ENCODE peak calls at places on chromosomes 5 and 9, in four cellular contexts. R is astrocyte of the spinal cord, P is lung, X is RWPE1. D is an unnamed sample.

GRCh38 chr9:122374885-122375420 is 4.1 kb downstream of the PTGS1 start:
- DNase-seq in R (peak; percentile 34), P (no peak), X (peak; percentile 81), D (no peak)

GRCh38 chr5:36689225-36689624 is 82.8 kb downstream of the SLC1A3 start:
- DNase-seq in R (peak; percentile 65), X (peak; percentile 14), P (no peak), D (no peak)

GRCh38 chr5:170596482-170596881 is 92.7 kb downstream of the KCNIP1 start:
- DNase-seq in P (no peak), R (no peak), X (no peak), D (no peak)

GRCh38 chr9:105296889-105297288 is 52.4 kb downstream of the SLC44A1 start:
- DNase-seq in X (peak; percentile 82), R (peak; percentile 75), P (no peak), D (no peak)

GRCh38 chr9:120386390-120387131 is 193.4 kb downstream of the CDK5RAP2 start:
- DNase-seq in P (no peak), R (peak; percentile 65), X (no peak), D (no peak)

GRCh38 chr9:133529457-133529856 is 4.7 kb upstream of the MYMK start:
- DNase-seq in P (no peak), R (no peak), X (no peak), D (no peak)

GRCh38 chr5:168317521-168318147 is 26.2 kb downstream of the WWC1 start:
- DNase-seq in X (peak; percentile 79), P (peak; percentile 48), R (peak; percentile 91), D (no peak)

GRCh38 chr5:82735160-82735789 is 341.9 kb downstream of the TMEM167A start:
- DNase-seq in R (peak; percentile 62), P (no peak), X (peak; percentile 69), D (no peak)

GRCh38 chr5:6392571-6392970 is 14.2 kb upstream of the MED10 start:
- DNase-seq in P (no peak), X (no peak), R (no peak), D (no peak)

GRCh38 chr5:124841829-124842712 is 95.6 kb upstream of the ZNF608 start:
- DNase-seq in P (no peak), R (no peak), X (peak; percentile 14), D (no peak)

GRCh38 chr9:104864675-104865104 is 63.3 kb downstream of the ABCA1 start:
- DNase-seq in X (no peak), P (no peak), R (peak; percentile 78), D (no peak)

GRCh38 chr5:58042933-58043606 is 416.8 kb downstream of the PLK2 start:
- DNase-seq in P (no peak), X (no peak), R (no peak), D (no peak)

GRCh38 chr5:96808868-96809558 is 1.3 kb upstream of the ERAP1 start:
- DNase-seq in P (no peak), R (no peak), X (no peak), D (no peak)

GRCh38 chr5:167263185-167263584 is 1028.3 kb upstream of the WWC1 start:
- DNase-seq in X (no peak), P (no peak), R (no peak), D (no peak)

GRCh38 chr5:167255931-167256330 is 1035.5 kb upstream of the WWC1 start:
- DNase-seq in X (no peak), R (no peak), P (no peak), D (no peak)

GRCh38 chr5:167261309-167262100 is 1029.9 kb upstream of the WWC1 start:
- DNase-seq in P (no peak), R (no peak), X (peak; percentile 32), D (no peak)
- TF ChIP-seq CTCF in P (no peak), R (peak; percentile 29), X (peak; percentile 15), D (no peak)

GRCh38 chr5:56827923-56828322 is 12.6 kb downstream of the MAP3K1 start:
- DNase-seq in P (no peak), R (no peak), X (no peak), D (no peak)

GRCh38 chr5:56829137-56829536 is 13.8 kb downstream of the MAP3K1 start:
- DNase-seq in R (no peak), P (no peak), X (no peak), D (peak; percentile 30)

GRCh38 chr5:56824019-56824418 is 8.7 kb downstream of the MAP3K1 start:
- DNase-seq in P (no peak), X (no peak), R (no peak), D (no peak)

GRCh38 chr5:56825222-56825824 is 10.0 kb downstream of the MAP3K1 start:
- DNase-seq in X (no peak), R (no peak), P (no peak), D (no peak)

DNA sequence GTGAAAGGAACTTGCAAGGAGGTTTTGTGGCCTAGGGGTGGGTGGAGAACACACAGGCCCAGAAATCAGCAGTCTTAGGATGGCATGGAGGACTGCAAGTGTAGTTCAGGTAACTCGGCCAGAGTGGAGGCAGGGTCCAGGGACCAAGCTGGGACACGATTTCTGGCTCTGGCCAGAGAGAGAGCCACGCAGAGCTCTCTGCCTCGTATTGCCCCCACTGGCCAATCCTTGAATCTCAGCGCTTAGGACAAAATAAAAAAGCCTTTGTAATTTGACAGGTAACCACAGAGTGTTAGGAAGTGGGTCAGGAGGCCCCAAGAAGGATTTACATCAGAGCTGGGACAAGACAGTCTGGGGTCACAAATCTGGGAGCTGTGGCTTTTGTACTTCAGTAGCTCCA is 11.7 kb downstream of the MAP3K1 start:
- DNase-seq in R (no peak), P (no peak), X (no peak), D (no peak)
- TF ChIP-seq CTCF in R (peak; percentile 28), P (no peak), X (no peak), D (peak; percentile 14)

GRCh38 chr9:112970939-112971338 is 41.1 kb downstream of the ZNF883 start:
- DNase-seq in R (peak; percentile 10), P (no peak), X (peak; percentile 25), D (no peak)
- TF ChIP-seq CTCF in R (peak; percentile 15), P (no peak), X (peak; percentile 27), D (no peak)

GRCh38 chr5:110469486-110469885 is 257.0 kb downstream of the TMEM232 start:
- DNase-seq in R (no peak), X (no peak), P (no peak), D (no peak)
- TF ChIP-seq CTCF in R (no peak), X (no peak), P (no peak), D (no peak)

D was measured in CD4-positive, alpha-beta T cell.